ENCODE peak calls at places on chromosomes 2 and 18, in six cellular contexts. I is HL-60, E is heart right ventricle, H is fibroblast of lung, D is tibial nerve, P is epithelial cell of proximal tubule. O is an unnamed sample.

GRCh38 chr2:62931536-62931935 is 119.1 kb upstream of the OTX1 start:
- DNase-seq in I (no peak), E (no peak), H (no peak), D (no peak), P (no peak), O (no peak)

GRCh38 chr2:46029332-46029811 is 267.8 kb upstream of the EPAS1 start:
- DNase-seq in I (no peak), E (peak; percentile 25), H (peak; percentile 88), D (no peak), P (peak; percentile 25), O (no peak)

GRCh38 chr2:60882971-60883753 is 1.8 kb downstream of the REL start:
- DNase-seq in I (peak; percentile 38), E (no peak), H (peak; percentile 7), D (no peak), P (no peak), O (peak; percentile 24)

GRCh38 chr2:144479659-144480058 is 40.3 kb downstream of the ZEB2 start:
- DNase-seq in I (no peak), E (no peak), H (no peak), D (no peak), P (no peak), O (no peak)

GRCh38 chr2:138066139-138066806 is 102.0 kb downstream of the HNMT start:
- DNase-seq in I (no peak), E (no peak), H (no peak), D (no peak), P (no peak), O (no peak)

GRCh38 chr18:57301573-57302230 is 50.7 kb upstream of the ST8SIA3 start:
- DNase-seq in I (no peak), E (no peak), H (no peak), D (no peak), P (no peak), O (no peak)

GRCh38 chr2:36512705-36513104 is 85.3 kb downstream of the FEZ2 start:
- DNase-seq in I (no peak), E (no peak), H (peak; percentile 26), D (no peak), P (no peak), O (no peak)

GRCh38 chr2:53202063-53202462 is 565.5 kb upstream of the CHAC2 start:
- DNase-seq in I (no peak), E (no peak), H (peak; percentile 93), D (no peak), P (peak; percentile 79), O (no peak)

GRCh38 chr2:164655336-164655735 is 34.1 kb upstream of the GRB14 start:
- DNase-seq in I (no peak), E (no peak), H (peak; percentile 47), D (no peak), P (peak; percentile 38), O (no peak)

GRCh38 chr2:11527001-11527400 is 6.8 kb upstream of the GREB1 start:
- DNase-seq in I (no peak), E (no peak), H (no peak), D (no peak), P (no peak), O (no peak)

GRCh38 chr18:5630057-5630765 is 86.4 kb upstream of the EPB41L3 start:
- DNase-seq in I (peak; percentile 44), E (peak; percentile 77), H (peak; percentile 70), D (peak; percentile 51), P (no peak), O (peak; percentile 45)

GRCh38 chr2:130852521-130853115 is 15.9 kb downstream of the ARHGEF4 start:
- DNase-seq in I (no peak), E (no peak), H (no peak), D (no peak), P (no peak), O (no peak)

GRCh38 chr2:24652265-24653232 is 140.6 kb downstream of the PTRHD1 start:
- DNase-seq in I (no peak), E (no peak), H (no peak), D (no peak), P (no peak), O (no peak)

GRCh38 chr2:44772131-44772530 is 169.4 kb upstream of the SIX3 start:
- DNase-seq in I (no peak), E (no peak), H (no peak), D (no peak), P (no peak), O (no peak)

GRCh38 chr2:8478133-8478793 is 203.6 kb upstream of the ID2 start:
- DNase-seq in I (no peak), E (no peak), H (no peak), D (no peak), P (no peak), O (peak; percentile 3)

GRCh38 chr18:75247601-75248421 is 37.2 kb downstream of the TSHZ1 start:
- DNase-seq in I (peak; percentile 15), E (no peak), H (peak; percentile 60), D (no peak), P (peak; percentile 59), O (peak; percentile 66)

GRCh38 chr2:236158969-236159777 is 9.0 kb downstream of the GBX2 start:
- DNase-seq in I (no peak), E (no peak), H (no peak), D (no peak), P (no peak), O (no peak)

GRCh38 chr2:101265893-101266499 is 13.3 kb downstream of the CNOT11 start:
- DNase-seq in I (no peak), E (no peak), H (no peak), D (no peak), P (no peak), O (no peak)

GRCh38 chr2:31967790-31968189 is 43.0 kb downstream of the MEMO1 start:
- DNase-seq in I (no peak), E (no peak), H (no peak), D (no peak), P (no peak), O (no peak)

GRCh38 chr2:133574186-133574585 is 5.9 kb upstream of the NCKAP5 start:
- DNase-seq in I (no peak), E (no peak), H (no peak), D (no peak), P (no peak), O (no peak)

GRCh38 chr2:29920631-29921559 is 491 bp downstream of the ALK start:
- DNase-seq in I (no peak), E (no peak), H (peak; percentile 23), D (no peak), P (no peak), O (no peak)

GRCh38 chr2:45696708-45697107 is 45.2 kb downstream of the PRKCE start:
- DNase-seq in I (no peak), E (no peak), H (no peak), D (no peak), P (no peak), O (no peak)

GRCh38 chr2:218369374-218369773 is 12.7 kb upstream of the SLC11A1 start:
- DNase-seq in I (no peak), E (no peak), H (no peak), D (no peak), P (no peak), O (no peak)

GRCh38 chr2:218371987-218372358 is 10.1 kb upstream of the SLC11A1 start:
- DNase-seq in I (no peak), E (no peak), H (no peak), D (no peak), P (no peak), O (no peak)

GRCh38 chr2:218368621-218369153 is 12.0 kb downstream of the CATIP start:
- DNase-seq in I (peak; percentile 55), E (peak; percentile 38), H (peak; percentile 54), D (no peak), P (no peak), O (peak; percentile 26)

GRCh38 chr2:218368150-218368528 is 11.5 kb downstream of the CATIP start:
- DNase-seq in I (no peak), E (no peak), H (no peak), D (no peak), P (no peak), O (no peak)

GRCh38 chr2:218370410-218371063 is 11.5 kb upstream of the SLC11A1 start:
- DNase-seq in I (peak; percentile 94), E (no peak), H (no peak), D (no peak), P (no peak), O (no peak)
- H3K4me3 ChIP-seq in I (no peak overlapping the region), E (no peak overlapping the region), H (no peak overlapping the region), D (no peak overlapping the region), P (no peak overlapping the region), O (no peak overlapping the region)

GRCh38 chr2:218897394-218898108 is 16.9 kb downstream of the WNT10A start:
- DNase-seq in I (no peak), E (no peak), H (no peak), D (no peak), P (no peak), O (no peak)
- H3K4me3 ChIP-seq in I (no peak overlapping the region), E (peak overlapping the region; percentile 8), H (no peak overlapping the region), D (no peak overlapping the region), P (peak overlapping the region; percentile 46), O (peak overlapping the region; percentile 65)

GRCh38 chr2:6554403-6554802 is 311.3 kb downstream of the CMPK2 start:
- DNase-seq in I (no peak), E (no peak), H (no peak), D (no peak), P (no peak), O (no peak)
- H3K4me3 ChIP-seq in I (no peak overlapping the region), E (no peak overlapping the region), H (no peak overlapping the region), D (no peak overlapping the region), P (no peak overlapping the region), O (no peak overlapping the region)

GRCh38 chr2:238484522-238485452 is 58.1 kb downstream of the ASB1 start:
- DNase-seq in I (no peak), E (no peak), H (no peak), D (no peak), P (no peak), O (no peak)
- H3K4me3 ChIP-seq in I (no peak overlapping the region), E (no peak overlapping the region), H (no peak overlapping the region), D (no peak overlapping the region), P (no peak overlapping the region), O (no peak overlapping the region)

O was measured in naive thymus-derived CD4-positive, alpha-beta T cell.